ENCODE peak calls at places on chromosomes 3 and 15, in five cellular contexts. H, N, T, A and F are unnamed samples. For H3K27me3, the result is how much of the 10 kb centered on the place peaks cover.

GRCh38 chr3:119796785-119797184 is 14.9 kb downstream of the NR1I2 start:
- DNase-seq in T (no peak), A (no peak), H (no peak), N (no peak), F (no peak)

GRCh38 chr3:188041193-188041592 is 112.8 kb upstream of the LPP start:
- DNase-seq in H (no peak), N (no peak), A (no peak), T (no peak), F (no peak)

GRCh38 chr15:76193934-76194333 is 117.3 kb downstream of the ETFA start:
- DNase-seq in A (no peak), H (no peak), T (no peak), N (no peak), F (no peak)

GRCh38 chr3:172658344-172659245 is 52.3 kb downstream of the NCEH1 start:
- DNase-seq in A (no peak), T (peak), H (peak), N (no peak), F (no peak)

GRCh38 chr15:87556886-87557285 is 699.7 kb downstream of the NTRK3 start:
- DNase-seq in H (peak), T (no peak), A (no peak), N (no peak), F (no peak)

GRCh38 chr3:40971191-40972168 is 227.8 kb upstream of the CTNNB1 start:
- DNase-seq in N (no peak), H (peak), A (no peak), T (peak), F (peak)

GRCh38 chr3:4827767-4828166 is 151.5 kb upstream of the BHLHE40 start:
- DNase-seq in H (no peak), N (no peak), A (no peak), T (no peak), F (no peak)

GRCh38 chr3:81998139-81998755 is 236.8 kb upstream of the GBE1 start:
- DNase-seq in H (no peak), A (no peak), N (no peak), T (peak), F (no peak)

GRCh38 chr3:2166552-2166951 is 67.9 kb downstream of the CNTN4 start:
- DNase-seq in H (no peak), A (no peak), T (peak), N (no peak), F (no peak)

GRCh38 chr3:171606151-171606751 is 146.0 kb upstream of the TNIK start:
- DNase-seq in H (no peak), T (no peak), A (no peak), N (no peak), F (no peak)

GRCh38 chr15:68593341-68593740 is 14.5 kb downstream of the CORO2B start:
- DNase-seq in A (no peak), H (no peak), N (no peak), T (no peak), F (no peak)

GRCh38 chr3:35664460-35664919 is 25.2 kb downstream of the ARPP21 start:
- DNase-seq in A (no peak), H (no peak), N (no peak), T (peak), F (no peak)

GRCh38 chr15:78977091-78977571 is 32.3 kb upstream of the CTSH start:
- DNase-seq in A (no peak), H (no peak), T (no peak), N (no peak), F (peak)

GRCh38 chr3:149258298-149258697 is 36.7 kb upstream of the CP start:
- DNase-seq in A (no peak), H (no peak), T (no peak), N (no peak), F (no peak)

GRCh38 chr3:140863481-140864084 is 78.1 kb upstream of the SLC25A36 start:
- DNase-seq in A (no peak), N (peak), T (peak), H (peak), F (peak)

GRCh38 chr3:134471521-134472193 is 14.1 kb downstream of the ANAPC13 start:
- DNase-seq in A (no peak), N (no peak), T (no peak), H (peak), F (no peak)

GRCh38 chr3:33218446-33219174 is at the start of gene SUSD5:
- DNase-seq in H (no peak), N (peak), A (no peak), T (peak), F (no peak)

GRCh38 chr3:33219175-33219487 is 521 bp upstream of the SUSD5 start:
- DNase-seq in H (no peak), T (no peak), A (no peak), N (no peak), F (no peak)

GRCh38 chr3:33218072-33218445 is 551 bp downstream of the SUSD5 start:
- DNase-seq in A (no peak), T (no peak), H (no peak), N (peak), F (no peak)

GRCh38 chr3:33212406-33212805 is 6.2 kb downstream of the SUSD5 start:
- DNase-seq in T (no peak), H (peak), N (no peak), A (no peak), F (no peak)

DNA sequence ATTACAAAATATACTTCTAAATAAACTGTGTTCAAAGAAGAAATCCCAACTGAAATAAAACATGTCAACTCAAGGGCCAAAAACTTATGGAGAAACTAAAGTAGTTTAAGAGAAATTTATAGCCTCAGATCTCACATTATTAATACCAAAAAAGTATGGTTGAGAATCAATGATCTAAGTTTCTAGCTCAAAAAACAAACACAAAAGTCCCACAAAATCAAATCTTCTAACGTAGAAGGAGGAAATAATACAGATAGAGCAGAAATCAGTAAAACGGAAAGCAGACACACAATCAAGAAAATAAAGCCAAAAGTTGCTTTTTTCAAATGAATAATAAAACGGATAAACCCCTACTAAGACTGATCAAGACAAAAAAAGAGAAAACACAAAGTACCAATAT is 2.9 kb downstream of the SUSD5 start:
- DNase-seq in A (no peak), H (no peak), T (no peak), N (no peak), F (no peak)
- H3K27me3 ChIP-seq in A (under half), H (under half), T (half or more), N (under half), F (under half)

GRCh38 chr3:71225285-71225684 is 358.2 kb downstream of the FOXP1 start:
- DNase-seq in T (no peak), N (no peak), H (no peak), A (no peak), F (no peak)

GRCh38 chr3:71228156-71228885 is 355.2 kb downstream of the FOXP1 start:
- DNase-seq in A (no peak), N (no peak), H (no peak), T (no peak), F (no peak)

GRCh38 chr3:71225951-71226564 is 357.5 kb downstream of the FOXP1 start:
- DNase-seq in H (no peak), N (no peak), T (no peak), A (no peak), F (no peak)

GRCh38 chr3:71226565-71227281 is 356.8 kb downstream of the FOXP1 start:
- DNase-seq in A (no peak), N (no peak), H (no peak), T (no peak), F (no peak)

DNA sequence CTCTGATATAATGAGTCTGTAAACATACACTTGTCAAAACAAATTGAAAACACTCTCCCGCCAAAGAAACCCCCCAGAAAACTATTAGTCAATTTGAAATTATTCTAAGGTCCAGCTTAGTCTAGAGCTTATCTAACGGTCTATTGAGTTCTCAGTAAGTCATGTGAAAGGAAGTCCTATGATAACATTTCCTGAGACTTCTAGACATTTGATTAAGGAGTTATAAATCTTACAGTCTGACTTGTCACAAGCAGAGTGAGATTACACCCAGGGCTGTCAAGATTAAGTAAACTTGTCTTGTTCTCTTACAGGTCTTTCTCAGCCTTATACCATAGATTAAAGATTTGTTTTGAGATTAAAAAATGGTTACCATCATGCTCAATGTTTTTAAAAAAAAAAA is 356.2 kb downstream of the FOXP1 start:
- DNase-seq in H (no peak), T (no peak), A (no peak), N (no peak), F (no peak)
- H2AFZ ChIP-seq in H (no peak), T (no peak), A (no peak), N (no peak), F (no peak)

GRCh38 chr15:69888406-69888805 is 209.3 kb downstream of the TLE3 start:
- DNase-seq in T (no peak), N (no peak), A (no peak), H (no peak), F (no peak)

GRCh38 chr15:69893086-69893485 is 204.6 kb downstream of the TLE3 start:
- DNase-seq in H (no peak), N (no peak), T (no peak), A (no peak), F (no peak)

GRCh38 chr15:69892351-69892750 is 205.4 kb downstream of the TLE3 start:
- DNase-seq in N (no peak), H (no peak), A (no peak), T (no peak), F (no peak)

GRCh38 chr15:69893863-69894262 is 203.9 kb downstream of the TLE3 start:
- DNase-seq in N (no peak), H (no peak), A (no peak), T (peak), F (no peak)

GRCh38 chr15:69891070-69891491 is 206.6 kb downstream of the TLE3 start:
- DNase-seq in T (no peak), N (peak), A (no peak), H (no peak), F (no peak)
- H3K27me3 ChIP-seq in T (under half), N (under half), A (under half), H (half or more), F (under half)

DNA sequence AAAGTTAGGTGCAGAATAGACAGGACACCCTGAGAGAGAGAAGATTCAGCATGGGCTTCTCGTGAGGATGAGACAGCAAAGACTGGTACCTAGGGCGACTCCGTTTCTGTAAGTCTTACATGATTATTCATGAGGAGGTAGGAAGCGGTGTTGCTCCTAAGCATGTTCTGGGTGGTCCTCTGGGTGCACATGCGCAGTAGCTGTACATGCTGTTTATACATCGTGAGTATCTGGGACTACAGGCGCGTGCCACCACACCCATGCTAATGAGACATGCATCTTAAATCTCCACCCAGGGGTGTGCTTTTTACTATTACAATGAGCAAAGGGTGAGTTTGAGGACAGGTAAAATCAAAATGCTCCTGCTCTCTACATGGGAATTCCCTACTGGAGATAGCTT is 12.3 kb downstream of the ALPK3 start:
- DNase-seq in N (no peak), H (no peak), T (no peak), A (peak), F (no peak)
- H2AFZ ChIP-seq in N (no peak), H (no peak), T (no peak), A (no peak), F (no peak)

DNA sequence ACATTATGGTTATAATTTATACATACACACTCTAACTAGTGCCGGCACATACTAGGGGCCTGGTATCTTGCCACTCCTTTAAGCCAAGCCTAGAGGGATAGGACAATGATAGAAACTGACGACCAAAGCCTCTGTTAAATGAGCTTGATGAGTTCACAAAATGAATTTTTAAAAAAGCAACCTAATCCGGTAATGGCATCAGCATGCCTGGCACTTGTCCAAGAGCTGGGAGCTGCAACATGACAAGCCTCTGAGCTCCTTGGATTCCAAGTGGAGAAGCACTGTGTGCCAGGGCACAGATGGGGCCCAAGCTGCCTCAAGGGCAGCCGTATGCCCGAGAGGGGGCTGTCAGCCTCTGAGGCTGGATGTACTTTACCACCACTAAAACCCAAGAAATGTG is 9.7 kb downstream of the ETV5 start:
- DNase-seq in A (no peak), T (peak), H (peak), N (no peak), F (no peak)
- H3K27me3 ChIP-seq in A (under half), T (under half), H (under half), N (under half), F (under half)